ENCODE peak calls at places on chromosomes 12 and 14, in four cellular contexts. H is stimulated activated CD4-positive, alpha-beta T cell treated with anti-CD3 and anti-CD28 coated beads, Interleukin-1b, Interleukin-23, amount 100 ng/mL, for 1 hour; X is stomach; B is NCI-H748 treated with DMSO at 0.1 percent for 48 hours. S is an unnamed sample.
A peak's percentile ranks its signal among the peaks of the same experiment; 100 is the strongest.

GRCh38 chr12:120249875-120250795 is 15.4 kb downstream of the PXN start:
- DNase-seq in H (no peak), X (no peak), B (no peak), S (no peak)

GRCh38 chr14:65333926-65334687 is 78.4 kb upstream of the FUT8 start:
- DNase-seq in H (no peak), B (no peak), X (no peak), S (no peak)

GRCh38 chr12:111406474-111407370 is 999 bp downstream of the SH2B3 start:
- DNase-seq in X (no peak), B (no peak), H (no peak), S (no peak)

GRCh38 chr12:45695035-45695434 is 34.5 kb upstream of the ARID2 start:
- DNase-seq in X (no peak), H (no peak), B (no peak), S (no peak)

GRCh38 chr14:57863471-57863870 is 2.4 kb downstream of the SLC35F4 start:
- DNase-seq in X (no peak), B (no peak), H (no peak), S (no peak)

GRCh38 chr14:31442284-31442683 is 15.0 kb downstream of the DTD2 start:
- DNase-seq in H (no peak), X (no peak), B (no peak), S (no peak)

GRCh38 chr14:84857571-84857970 is 672.4 kb upstream of the FLRT2 start:
- DNase-seq in B (no peak), X (no peak), H (no peak), S (no peak)

GRCh38 chr12:27602516-27602915 is 78.5 kb downstream of the PPFIBP1 start:
- DNase-seq in B (no peak), X (no peak), H (no peak), S (no peak)

GRCh38 chr12:47742253-47742825 is 16.3 kb downstream of the RAPGEF3 start:
- DNase-seq in H (peak; percentile 63), X (peak; percentile 70), B (no peak), S (no peak)

S was measured in NCI-H1048.